ENCODE peak calls at places on chromosomes 3 and 15, in six cellular contexts. F is NCI-H774, L is retina, G is astrocyte of the hippocampus, Y is amniotic stem cell, K is SW480. R is an unnamed sample.

GRCh38 chr15:51672100-51672731 is 9.1 kb upstream of the SCG3 start:
- DNase-seq in F (no peak), L (peak), G (no peak), Y (no peak), K (no peak), R (no peak)

GRCh38 chr15:51874751-51875644 is 45.5 kb downstream of the TMOD3 start:
- DNase-seq in F (no peak), L (no peak), G (peak), Y (peak), K (peak), R (peak)

GRCh38 chr15:58462547-58462946 is 30.8 kb downstream of the LIPC start:
- DNase-seq in F (peak), L (no peak), G (no peak), Y (no peak), K (peak), R (no peak)

GRCh38 chr15:78004222-78004727 is 73.2 kb downstream of the TBC1D2B start:
- DNase-seq in F (no peak), L (peak), G (no peak), Y (no peak), K (no peak), R (no peak)

GRCh38 chr3:37890522-37890921 is 28.8 kb downstream of the CTDSPL start:
- DNase-seq in F (no peak), L (no peak), G (no peak), Y (no peak), K (no peak), R (no peak)

GRCh38 chr3:33803252-33803651 is 4.8 kb downstream of the PDCD6IP start:
- DNase-seq in F (no peak), L (no peak), G (no peak), Y (no peak), K (no peak), R (no peak)

GRCh38 chr3:186453531-186453930 is 90.6 kb downstream of the CRYGS start:
- DNase-seq in F (no peak), L (no peak), G (no peak), Y (no peak), K (no peak), R (no peak)

GRCh38 chr3:41602121-41602520 is 359.8 kb downstream of the ULK4 start:
- DNase-seq in F (no peak), L (no peak), G (no peak), Y (no peak), K (no peak), R (no peak)

GRCh38 chr3:126845910-126846309 is 137.0 kb upstream of the PLXNA1 start:
- DNase-seq in F (no peak), L (no peak), G (peak), Y (no peak), K (no peak), R (no peak)

GRCh38 chr3:159733194-159733860 is 255.3 kb upstream of the IL12A start:
- DNase-seq in F (no peak), L (no peak), G (peak), Y (peak), K (peak), R (peak)

GRCh38 chr3:194572131-194572789 is 61.0 kb downstream of the TMEM44 start:
- DNase-seq in F (no peak), L (peak), G (peak), Y (peak), K (peak), R (peak)

GRCh38 chr3:23735575-23736326 is 70.0 kb upstream of the UBE2E1 start:
- DNase-seq in F (no peak), L (no peak), G (peak), Y (no peak), K (no peak), R (no peak)

GRCh38 chr15:98651581-98652220 is 3.4 kb downstream of the IGF1R start:
- DNase-seq in F (no peak), L (peak), G (peak), Y (no peak), K (no peak), R (no peak)

GRCh38 chr15:77738441-77739437 is 106.0 kb upstream of the LINGO1 start:
- DNase-seq in F (peak), L (peak), G (peak), Y (no peak), K (no peak), R (peak)

GRCh38 chr3:194369522-194370279 is at the start of gene LRRC15:
- DNase-seq in F (no peak), L (no peak), G (peak), Y (peak), K (peak), R (peak)

GRCh38 chr3:105997800-105998526 is 129.2 kb upstream of the CBLB start:
- DNase-seq in F (no peak), L (no peak), G (peak), Y (peak), K (peak), R (peak)

GRCh38 chr3:113194747-113195400 is 16.5 kb upstream of the BOC start:
- DNase-seq in F (no peak), L (no peak), G (peak), Y (no peak), K (no peak), R (no peak)

GRCh38 chr3:59267021-59267420 is 217.2 kb upstream of the CFAP20DC start:
- DNase-seq in F (no peak), L (no peak), G (peak), Y (no peak), K (no peak), R (no peak)

GRCh38 chr3:69784854-69785523 is 45.7 kb downstream of the MITF start:
- DNase-seq in F (no peak), L (no peak), G (peak), Y (peak), K (no peak), R (peak)

GRCh38 chr15:76346666-76347506 is 10.3 kb downstream of the ISL2 start:
- DNase-seq in F (no peak), L (peak), G (peak), Y (no peak), K (no peak), R (peak)

GRCh38 chr3:190697901-190698300 is 164.6 kb downstream of the GMNC start:
- DNase-seq in F (no peak), L (no peak), G (peak), Y (peak), K (no peak), R (peak)

GRCh38 chr3:155495387-155495786 is 201.9 kb upstream of the STRIT1 start:
- DNase-seq in F (no peak), L (no peak), G (peak), Y (no peak), K (no peak), R (peak)

GRCh38 chr3:188052229-188052965 is 101.6 kb upstream of the LPP start:
- DNase-seq in F (no peak), L (peak), G (peak), Y (no peak), K (no peak), R (no peak)

GRCh38 chr3:105970283-105970682 is 101.5 kb upstream of the CBLB start:
- DNase-seq in F (no peak), L (no peak), G (no peak), Y (no peak), K (no peak), R (peak)

GRCh38 chr3:175255698-175256097 is 396.6 kb downstream of the NAALADL2 start:
- DNase-seq in F (no peak), L (no peak), G (no peak), Y (no peak), K (no peak), R (peak)

GRCh38 chr3:13219077-13219901 is 146.1 kb upstream of the IQSEC1 start:
- DNase-seq in F (no peak), L (no peak), G (peak), Y (no peak), K (no peak), R (no peak)

GRCh38 chr3:9727041-9727595 is 4.4 kb upstream of the BRPF1 start:
- DNase-seq in F (no peak), L (peak), G (peak), Y (no peak), K (peak), R (no peak)

R was measured in myocyte.